ENCODE peak calls at places on chromosomes 7 and 10, in five cellular contexts. E is transverse colon, P is nephron progenitor cell, F is lower lobe of right lung, M is fibroblast of mammary gland. O is an unnamed sample.

GRCh38 chr10:26931223-26931622 is 70.5 kb upstream of the ABI1 start:
- DNase-seq in E (peak; percentile 66), F (no peak), M (no peak), P (peak; percentile 62), O (no peak)

GRCh38 chr10:43952760-43953159 is 304.1 kb upstream of the ZNF32 start:
- DNase-seq in F (no peak), E (no peak), P (no peak), M (no peak), O (no peak)

GRCh38 chr10:5741276-5741675 is 56.6 kb downstream of the TASOR2 start:
- DNase-seq in P (no peak), E (no peak), M (no peak), F (no peak), O (no peak)

GRCh38 chr7:6691609-6692106 is 15.1 kb downstream of the ZNF12 start:
- DNase-seq in F (no peak), E (no peak), P (no peak), M (peak; percentile 41), O (no peak)

GRCh38 chr10:97062058-97062457 is 123.7 kb downstream of the SLIT1 start:
- DNase-seq in E (no peak), F (no peak), P (no peak), M (no peak), O (no peak)

GRCh38 chr7:157027568-157028527 is 17.4 kb upstream of the MNX1 start:
- DNase-seq in E (no peak), F (no peak), P (no peak), M (no peak), O (no peak)

GRCh38 chr7:50448823-50449222 is 1.3 kb downstream of the FIGNL1 start:
- DNase-seq in E (no peak), P (no peak), F (no peak), M (no peak), O (no peak)

GRCh38 chr7:118149394-118149793 is 34.6 kb upstream of the LSM8 start:
- DNase-seq in P (no peak), E (no peak), F (no peak), M (no peak), O (no peak)

GRCh38 chr7:112869111-112869774 is 79.0 kb upstream of the TMEM168 start:
- DNase-seq in M (peak; percentile 57), P (peak; percentile 15), F (no peak), E (peak; percentile 47), O (peak; percentile 40)

GRCh38 chr7:88309845-88310244 is 3.2 kb upstream of the STEAP4 start:
- DNase-seq in E (no peak), F (no peak), M (peak; percentile 85), P (no peak), O (no peak)

GRCh38 chr10:15504101-15504840 is 133.2 kb upstream of the FAM171A1 start:
- DNase-seq in E (no peak), F (no peak), P (no peak), M (peak; percentile 71), O (no peak)

GRCh38 chr7:134460000-134460399 is 1.1 kb upstream of the AKR1B1 start:
- DNase-seq in F (no peak), M (peak; percentile 83), E (no peak), P (no peak), O (no peak)

GRCh38 chr7:95493247-95493646 is 7.5 kb downstream of the ASB4 start:
- DNase-seq in P (no peak), F (no peak), M (peak; percentile 67), E (no peak), O (no peak)

GRCh38 chr10:124213471-124213870 is 120.1 kb upstream of the CHST15 start:
- DNase-seq in E (no peak), F (no peak), P (no peak), M (no peak), O (no peak)

GRCh38 chr7:97844036-97844435 is 28.2 kb downstream of the ASNS start:
- DNase-seq in F (no peak), E (no peak), M (peak; percentile 24), P (no peak), O (no peak)

GRCh38 chr10:15088428-15089261 is at the start of gene ACBD7:
- DNase-seq in F (peak; percentile 83), M (peak; percentile 56), E (peak; percentile 80), P (peak; percentile 86), O (peak; percentile 71)

GRCh38 chr10:8979976-8980375 is 925.5 kb downstream of the GATA3 start:
- DNase-seq in M (no peak), P (no peak), E (no peak), F (no peak), O (no peak)

GRCh38 chr7:38142736-38143135 is 35.3 kb upstream of the STARD3NL start:
- DNase-seq in F (no peak), M (no peak), E (no peak), P (no peak), O (no peak)

GRCh38 chr7:121244120-121244865 is 84.5 kb upstream of the WNT16 start:
- DNase-seq in E (no peak), M (no peak), F (no peak), P (no peak), O (no peak)

GRCh38 chr10:101367569-101368453 is 13.8 kb downstream of the BTRC start:
- DNase-seq in M (peak; percentile 77), E (no peak), F (no peak), P (no peak), O (no peak)

GRCh38 chr10:6737758-6738463 is 157.8 kb upstream of the PRKCQ start:
- DNase-seq in F (no peak), P (no peak), E (no peak), M (peak; percentile 47), O (no peak)

GRCh38 chr10:128040096-128040495 is 86.1 kb downstream of the MKI67 start:
- DNase-seq in E (no peak), P (no peak), M (no peak), F (no peak), O (no peak)

GRCh38 chr10:110737886-110738634 is 93.9 kb downstream of the RBM20 start:
- DNase-seq in P (no peak), F (no peak), E (no peak), M (peak; percentile 19), O (no peak)

GRCh38 chr10:28269842-28270456 is 32.9 kb downstream of the MPP7 start:
- DNase-seq in M (no peak), P (no peak), E (no peak), F (no peak), O (no peak)
- TF ChIP-seq CTCF in M (no peak), P (no peak), E (no peak), F (no peak), O (no peak)

GRCh38 chr7:32952876-32953275 is 4.4 kb upstream of the FKBP9 start:
- DNase-seq in F (no peak), E (no peak), P (no peak), M (no peak), O (no peak)

GRCh38 chr7:32958046-32959025 is 1.1 kb downstream of the FKBP9 start:
- DNase-seq in M (peak; percentile 80), F (peak; percentile 60), P (no peak), E (peak; percentile 57), O (no peak)

DNA sequence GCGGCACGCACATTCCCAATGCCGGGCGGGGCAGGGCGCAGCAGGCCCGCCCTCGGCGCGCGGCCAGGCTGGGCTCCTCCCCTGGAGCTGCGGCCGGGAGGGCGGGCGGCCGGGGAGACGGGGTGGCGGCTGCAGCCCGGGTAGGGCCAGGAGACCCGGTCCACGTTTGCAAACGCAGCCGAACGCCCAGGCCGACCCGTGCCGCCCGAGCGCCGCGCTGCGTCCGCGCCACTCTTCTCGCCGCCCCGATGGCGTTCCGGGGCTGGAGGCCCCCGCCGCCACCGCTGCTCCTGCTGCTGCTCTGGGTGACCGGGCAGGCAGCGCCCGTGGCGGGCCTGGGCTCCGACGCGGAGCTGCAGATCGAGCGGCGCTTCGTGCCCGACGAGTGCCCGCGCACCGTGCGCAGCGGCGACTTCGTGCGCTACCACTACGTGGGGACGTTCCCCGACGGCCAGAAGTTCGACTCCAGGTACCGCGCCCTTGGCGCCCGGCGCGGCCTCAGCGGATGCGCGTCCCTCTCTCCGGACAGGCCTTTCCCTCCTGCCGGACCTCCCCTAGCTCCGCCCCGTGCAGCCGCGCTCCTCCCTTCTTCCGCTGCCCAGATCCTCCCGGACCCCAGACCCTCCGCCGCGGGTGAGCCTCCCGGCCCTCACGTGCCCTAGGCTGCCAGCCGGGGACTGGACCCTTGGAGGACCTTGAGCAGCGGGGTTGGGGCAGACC is at the start of gene FKBP9:
- DNase-seq in P (peak; percentile 87), F (peak; percentile 90), M (peak; percentile 79), E (peak; percentile 94), O (peak; percentile 95)
- TF ChIP-seq CTCF in P (no peak), F (no peak), M (no peak), E (no peak), O (no peak)

GRCh38 chr10:132360766-132361447 is 28.9 kb downstream of the LRRC27 start:
- DNase-seq in M (no peak), F (no peak), P (peak; percentile 47), E (no peak), O (peak; percentile 87)

GRCh38 chr10:132357286-132358058 is 25.5 kb downstream of the LRRC27 start:
- DNase-seq in F (no peak), P (no peak), E (no peak), M (no peak), O (peak; percentile 47)

GRCh38 chr10:132361581-132362101 is 29.6 kb downstream of the LRRC27 start:
- DNase-seq in F (no peak), P (no peak), E (no peak), M (no peak), O (peak; percentile 71)

GRCh38 chr10:132362151-132362611 is 30.2 kb downstream of the LRRC27 start:
- DNase-seq in P (no peak), M (no peak), E (no peak), F (no peak), O (peak; percentile 60)

DNA sequence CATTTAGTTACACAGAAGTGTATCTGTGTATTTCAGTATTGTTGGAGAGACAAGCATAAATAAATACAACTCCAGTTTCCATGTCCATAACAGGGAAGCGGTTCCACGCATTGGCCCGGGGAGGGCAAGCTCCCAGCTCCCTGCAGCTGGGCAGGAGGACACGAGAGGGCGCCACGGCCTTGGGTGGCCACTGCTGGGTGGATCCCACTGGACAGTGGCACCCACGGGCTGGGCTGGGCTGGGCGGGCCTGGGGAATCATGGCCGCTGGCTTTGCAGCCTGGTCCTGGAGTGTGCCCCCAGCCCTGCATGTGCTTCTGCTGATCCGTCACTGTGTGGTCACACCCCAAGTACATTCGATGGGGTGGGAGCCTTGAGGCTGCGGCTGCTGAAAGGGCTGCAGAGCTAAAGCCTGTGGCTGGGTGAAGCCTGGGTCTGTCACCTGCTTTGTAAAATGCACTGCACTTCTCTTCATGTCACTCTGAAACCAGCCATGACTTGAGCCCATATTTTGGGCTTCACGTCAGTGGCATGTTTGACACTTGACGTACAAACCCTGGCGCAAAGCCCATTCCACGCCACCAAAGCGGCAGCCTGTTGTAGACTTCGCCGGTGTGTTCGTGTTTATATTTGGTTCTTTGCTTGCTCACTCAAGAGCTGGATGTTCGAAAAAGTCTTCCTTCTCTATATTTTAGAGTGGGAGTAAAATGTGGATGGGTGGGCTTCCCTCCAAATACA is 27.5 kb downstream of the LRRC27 start:
- DNase-seq in P (no peak), M (no peak), E (no peak), F (peak; percentile 76), O (no peak)
- TF ChIP-seq CTCF in P (no peak), M (no peak), E (no peak), F (peak; percentile 13), O (no peak)

GRCh38 chr10:117454502-117454901 is 79.3 kb upstream of the PDZD8 start:
- DNase-seq in E (no peak), M (peak; percentile 66), P (no peak), F (no peak), O (no peak)

GRCh38 chr10:117450940-117451339 is 75.7 kb upstream of the PDZD8 start:
- DNase-seq in F (no peak), P (no peak), E (no peak), M (no peak), O (no peak)

GRCh38 chr10:117448840-117449239 is 73.6 kb upstream of the PDZD8 start:
- DNase-seq in P (no peak), F (no peak), M (no peak), E (no peak), O (no peak)

GRCh38 chr10:117445992-117446391 is 70.8 kb upstream of the PDZD8 start:
- DNase-seq in F (no peak), E (no peak), P (no peak), M (no peak), O (no peak)

GRCh38 chr10:117449636-117450035 is 74.4 kb upstream of the PDZD8 start:
- DNase-seq in P (no peak), E (no peak), M (no peak), F (no peak), O (no peak)
- TF ChIP-seq CTCF in P (no peak), E (peak; percentile 15), M (peak; percentile 36), F (peak; percentile 8), O (no peak)

O was measured in left lung.